ENCODE peak calls at places on chromosomes 7 and 10, in ten cellular contexts. F is cardiac muscle cell; Q is NCI-H446; J is stimulated activated CD4-positive, alpha-beta T cell treated with anti-CD3 and anti-CD28 coated beads, Interleukin-4, amount 100 ng/mL, for 48 hours; A is bronchial epithelial cell; Z is NCI-H1417 treated with DMSO at 0.1 percent for 48 hours; P is psoas muscle; D is amniotic epithelial cell; B is body of pancreas; M is naive B cell. C is an unnamed sample.

GRCh38 chr10:116753759-116754158 is 11.4 kb upstream of the HSPA12A start:
- DNase-seq in A (peak; percentile 84), F (peak; percentile 70), Q (no peak), D (peak; percentile 35), B (no peak), M (no peak), J (no peak), Z (no peak), P (no peak), C (no peak)

GRCh38 chr7:70134029-70134445 is 535.8 kb downstream of the AUTS2 start:
- DNase-seq in D (no peak), Q (peak; percentile 53), P (no peak), A (peak; percentile 2), Z (no peak), B (no peak), M (no peak), F (peak; percentile 41), J (no peak), C (no peak)

GRCh38 chr7:2560175-2560695 is 1.5 kb downstream of the IQCE start:
- DNase-seq in D (no peak), M (no peak), J (no peak), Q (no peak), P (no peak), F (no peak), Z (no peak), A (no peak), B (no peak), C (peak; percentile 33)

GRCh38 chr7:27619492-27619891 is 43.2 kb downstream of the HIBADH start:
- DNase-seq in A (no peak), J (no peak), F (no peak), Z (no peak), P (no peak), Q (no peak), M (no peak), D (no peak), B (no peak), C (no peak)

GRCh38 chr7:23470290-23471089 is at the start of gene IGF2BP3:
- DNase-seq in Q (peak; percentile 96), D (peak; percentile 97), M (no peak), P (no peak), Z (peak; percentile 85), F (peak; percentile 99), B (no peak), A (peak; percentile 34), J (peak; percentile 12), C (no peak)

GRCh38 chr7:142880886-142881505 is 4.5 kb downstream of the TRPV6 start:
- DNase-seq in J (peak; percentile 21), F (peak; percentile 44), A (peak; percentile 43), M (peak; percentile 43), Q (no peak), D (peak; percentile 24), P (no peak), B (peak; percentile 52), Z (no peak), C (no peak)

GRCh38 chr7:38383281-38383680 is 109.8 kb upstream of the TARP start:
- DNase-seq in D (no peak), B (no peak), Q (no peak), F (no peak), J (no peak), P (no peak), Z (no peak), A (no peak), M (no peak), C (no peak)

GRCh38 chr7:41268874-41269273 is 434.0 kb downstream of the INHBA start:
- DNase-seq in D (no peak), P (no peak), F (no peak), M (no peak), A (no peak), Q (no peak), B (no peak), Z (no peak), J (no peak), C (no peak)

GRCh38 chr10:101043356-101043707 is 12.3 kb downstream of the SFXN3 start:
- DNase-seq in M (no peak), Q (no peak), P (no peak), B (no peak), Z (no peak), J (no peak), F (no peak), D (no peak), A (no peak), C (no peak)

GRCh38 chr10:47400251-47400650 is 16.2 kb upstream of the ZNF488 start:
- DNase-seq in F (no peak), J (no peak), P (no peak), M (no peak), Z (no peak), D (no peak), A (no peak), B (no peak), Q (no peak), C (no peak)

GRCh38 chr10:97196213-97197029 is 10.7 kb upstream of the SLIT1 start:
- DNase-seq in A (peak; percentile 48), M (peak; percentile 62), J (peak; percentile 47), D (peak; percentile 41), B (peak; percentile 37), Q (peak; percentile 19), P (peak; percentile 50), Z (no peak), F (peak; percentile 53), C (no peak)